ENCODE peak calls at places on chromosomes 6 and 20, in eight cellular contexts. Y, N, I, F, M, Q, H and R are unnamed samples.

GRCh38 chr6:105384004-105384403 is 18.9 kb downstream of the PREP start:
- DNase-seq in Y (no peak), N (no peak), I (no peak), F (no peak), M (peak; percentile 54), Q (no peak), H (no peak), R (no peak)

GRCh38 chr6:152185158-152185574 is 377.7 kb downstream of the ESR1 start:
- DNase-seq in Y (no peak), N (no peak), I (no peak), F (no peak), M (no peak), Q (no peak), H (no peak), R (no peak)

GRCh38 chr20:35887393-35888064 is 66.8 kb downstream of the SCAND1 start:
- DNase-seq in Y (no peak), N (no peak), I (no peak), F (no peak), M (no peak), Q (no peak), H (no peak), R (no peak)

GRCh38 chr6:30198166-30199084 is 14.8 kb downstream of the TRIM26 start:
- DNase-seq in Y (no peak), N (no peak), I (no peak), F (no peak), M (no peak), Q (no peak), H (no peak), R (no peak)

GRCh38 chr6:30814137-30815084 is 69.9 kb upstream of the DDR1 start:
- DNase-seq in Y (no peak), N (peak; percentile 83), I (peak; percentile 71), F (no peak), M (no peak), Q (peak; percentile 10), H (no peak), R (peak; percentile 65)

GRCh38 chr20:14622796-14623195 is 285.4 kb upstream of the FLRT3 start:
- DNase-seq in Y (no peak), N (peak; percentile 72), I (peak; percentile 78), F (no peak), M (no peak), Q (no peak), H (no peak), R (no peak)

GRCh38 chr20:47137231-47137865 is 219.2 kb downstream of the ZMYND8 start:
- DNase-seq in Y (no peak), N (peak; percentile 50), I (no peak), F (no peak), M (no peak), Q (no peak), H (no peak), R (no peak)

GRCh38 chr6:13488015-13488895 is 855 bp upstream of the GFOD1 start:
- DNase-seq in Y (peak; percentile 46), N (peak; percentile 57), I (peak; percentile 80), F (no peak), M (peak; percentile 68), Q (peak; percentile 88), H (peak; percentile 65), R (peak; percentile 85)

GRCh38 chr6:38484656-38485055 is 155.1 kb downstream of the BTBD9 start:
- DNase-seq in Y (no peak), N (no peak), I (no peak), F (no peak), M (no peak), Q (no peak), H (no peak), R (no peak)

GRCh38 chr6:121522771-121523386 is 87.4 kb downstream of the GJA1 start:
- DNase-seq in Y (no peak), N (peak; percentile 56), I (no peak), F (no peak), M (no peak), Q (no peak), H (no peak), R (no peak)

GRCh38 chr6:107627928-107628327 is 138.0 kb downstream of the SOBP start:
- DNase-seq in Y (no peak), N (no peak), I (no peak), F (no peak), M (no peak), Q (no peak), H (no peak), R (no peak)

GRCh38 chr6:138765896-138766487 is 7.6 kb upstream of the CCDC28A start:
- DNase-seq in Y (no peak), N (peak; percentile 60), I (no peak), F (no peak), M (no peak), Q (no peak), H (no peak), R (no peak)

GRCh38 chr20:62885046-62885445 is 23.4 kb upstream of the TCFL5 start:
- DNase-seq in Y (no peak), N (no peak), I (no peak), F (no peak), M (no peak), Q (no peak), H (no peak), R (no peak)

GRCh38 chr20:62887860-62888239 is 26.2 kb upstream of the TCFL5 start:
- DNase-seq in Y (no peak), N (peak; percentile 38), I (no peak), F (no peak), M (no peak), Q (no peak), H (no peak), R (no peak)

GRCh38 chr20:62885808-62886708 is 24.4 kb upstream of the TCFL5 start:
- DNase-seq in Y (no peak), N (no peak), I (no peak), F (no peak), M (no peak), Q (no peak), H (no peak), R (peak; percentile 62)

GRCh38 chr20:62887147-62887859 is 25.7 kb upstream of the TCFL5 start:
- DNase-seq in Y (no peak), N (peak; percentile 94), I (no peak), F (no peak), M (peak; percentile 79), Q (no peak), H (peak; percentile 52), R (no peak)

DNA sequence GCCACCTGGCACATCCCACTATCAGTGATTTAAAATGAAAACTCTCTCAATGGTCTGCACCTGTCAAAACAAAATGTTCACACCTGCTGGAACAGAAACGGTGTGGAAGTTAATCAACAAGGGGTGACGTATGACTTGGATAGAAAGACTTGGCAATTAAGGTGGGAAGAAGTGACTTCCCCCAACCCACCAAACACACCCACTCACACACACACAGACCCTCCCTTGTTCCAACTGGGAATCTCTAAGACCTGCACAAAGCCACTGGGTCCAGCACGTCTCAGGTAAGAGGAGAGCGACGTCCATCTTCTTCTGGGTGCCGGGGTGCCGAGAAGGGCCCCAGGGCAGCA is 25.1 kb upstream of the TCFL5 start:
- DNase-seq in Y (no peak), N (no peak), I (no peak), F (no peak), M (no peak), Q (no peak), H (no peak), R (no peak)
- H3K4me1 ChIP-seq in Y (no peaks in the 10 kb centered on the region), N (peaks cover 12% of the 10 kb centered on the region), I (no peaks in the 10 kb centered on the region), F (no peaks in the 10 kb centered on the region), M (no peaks in the 10 kb centered on the region), Q (no peaks in the 10 kb centered on the region), H (no peaks in the 10 kb centered on the region), R (no peaks in the 10 kb centered on the region)

GRCh38 chr6:162050579-162050978 is 677.0 kb downstream of the PRKN start:
- DNase-seq in Y (no peak), N (no peak), I (no peak), F (no peak), M (no peak), Q (no peak), H (no peak), R (no peak)

GRCh38 chr6:162046324-162046723 is 681.2 kb downstream of the PRKN start:
- DNase-seq in Y (peak; percentile 54), N (no peak), I (no peak), F (no peak), M (no peak), Q (no peak), H (no peak), R (no peak)
- H3K4me3 ChIP-seq in Y (no peak overlapping the region), N (no peak overlapping the region), I (no peak overlapping the region), F (no peak overlapping the region), M (no peak overlapping the region), Q (no peak overlapping the region), H (no peak overlapping the region), R (no peak overlapping the region)

GRCh38 chr6:11805259-11806053 is 26.9 kb upstream of the ADTRP start:
- DNase-seq in Y (no peak), N (no peak), I (peak; percentile 90), F (no peak), M (peak; percentile 77), Q (no peak), H (no peak), R (no peak)
- H3K27me3 ChIP-seq in Y (no peaks in the 10 kb centered on the region), N (no peaks in the 10 kb centered on the region), I (no peaks in the 10 kb centered on the region), F (peaks cover 3% of the 10 kb centered on the region), M (no peaks in the 10 kb centered on the region), Q (no peaks in the 10 kb centered on the region), H (no peaks in the 10 kb centered on the region), R (no peaks in the 10 kb centered on the region)

GRCh38 chr6:155693573-155694428 is 238.2 kb upstream of the NOX3 start:
- DNase-seq in Y (peak; percentile 50), N (no peak), I (no peak), F (no peak), M (no peak), Q (no peak), H (no peak), R (no peak)
- H3K4me1 ChIP-seq in Y (peaks cover 22% of the 10 kb centered on the region), N (no peaks in the 10 kb centered on the region), I (no peaks in the 10 kb centered on the region), F (no peaks in the 10 kb centered on the region), M (peaks cover 5% of the 10 kb centered on the region), Q (no peaks in the 10 kb centered on the region), H (peaks cover 5% of the 10 kb centered on the region), R (no peaks in the 10 kb centered on the region)